ENCODE peak calls at places on chromosomes 7 and 10, in seven cellular contexts. One of them, this sample, is unnamed.

GRCh38 chr10:75475470-75476182 is 44.2 kb downstream of the LRMDA start:
- DNase-seq in cardiac muscle cell: peak; percentile 87
- DNase-seq in stomach: no peak
- DNase-seq in MM.1S: no peak
- DNase-seq in left lung: no peak
- DNase-seq in SK-N-SH: no peak
- DNase-seq in SJCRH30: no peak
- DNase-seq in this sample: no peak

GRCh38 chr7:36967387-36967786 is 243.1 kb upstream of the AOAH start:
- DNase-seq in cardiac muscle cell: peak; percentile 82
- DNase-seq in stomach: peak; percentile 57
- DNase-seq in MM.1S: peak; percentile 29
- DNase-seq in left lung: no peak
- DNase-seq in SK-N-SH: peak; percentile 79
- DNase-seq in SJCRH30: peak; percentile 89
- DNase-seq in this sample: peak; percentile 24

GRCh38 chr7:20894806-20895205 is 108.1 kb upstream of the SP8 start:
- DNase-seq in cardiac muscle cell: no peak
- DNase-seq in stomach: no peak
- DNase-seq in MM.1S: no peak
- DNase-seq in left lung: no peak
- DNase-seq in SK-N-SH: no peak
- DNase-seq in SJCRH30: no peak
- DNase-seq in this sample: no peak

GRCh38 chr10:78260675-78261074 is 227.0 kb downstream of the RPS24 start:
- DNase-seq in cardiac muscle cell: no peak
- DNase-seq in stomach: no peak
- DNase-seq in MM.1S: no peak
- DNase-seq in left lung: no peak
- DNase-seq in SK-N-SH: no peak
- DNase-seq in SJCRH30: no peak
- DNase-seq in this sample: no peak

GRCh38 chr7:55021053-55021452 is 2.2 kb downstream of the EGFR start:
- DNase-seq in cardiac muscle cell: no peak
- DNase-seq in stomach: no peak
- DNase-seq in MM.1S: no peak
- DNase-seq in left lung: no peak
- DNase-seq in SK-N-SH: no peak
- DNase-seq in SJCRH30: no peak
- DNase-seq in this sample: no peak

GRCh38 chr10:31100662-31101061 is 69.0 kb upstream of the ZNF438 start:
- DNase-seq in cardiac muscle cell: no peak
- DNase-seq in stomach: no peak
- DNase-seq in MM.1S: no peak
- DNase-seq in left lung: no peak
- DNase-seq in SK-N-SH: no peak
- DNase-seq in SJCRH30: no peak
- DNase-seq in this sample: no peak

GRCh38 chr7:9391221-9391620 is 957.8 kb downstream of the NXPH1 start:
- DNase-seq in cardiac muscle cell: no peak
- DNase-seq in stomach: no peak
- DNase-seq in MM.1S: no peak
- DNase-seq in left lung: no peak
- DNase-seq in SK-N-SH: no peak
- DNase-seq in SJCRH30: no peak
- DNase-seq in this sample: no peak

GRCh38 chr7:132782777-132783633 is 206.7 kb upstream of the PLXNA4 start:
- DNase-seq in cardiac muscle cell: peak; percentile 19
- DNase-seq in stomach: no peak
- DNase-seq in MM.1S: no peak
- DNase-seq in left lung: no peak
- DNase-seq in SK-N-SH: no peak
- DNase-seq in SJCRH30: no peak
- DNase-seq in this sample: no peak

GRCh38 chr7:48188776-48189520 is 17.7 kb downstream of the ABCA13 start:
- DNase-seq in cardiac muscle cell: peak; percentile 21
- DNase-seq in stomach: no peak
- DNase-seq in MM.1S: no peak
- DNase-seq in left lung: no peak
- DNase-seq in SK-N-SH: no peak
- DNase-seq in SJCRH30: no peak
- DNase-seq in this sample: no peak

GRCh38 chr10:129786216-129786615 is 177.9 kb downstream of the EBF3 start:
- DNase-seq in cardiac muscle cell: no peak
- DNase-seq in stomach: no peak
- DNase-seq in MM.1S: no peak
- DNase-seq in left lung: peak; percentile 48
- DNase-seq in SK-N-SH: no peak
- DNase-seq in SJCRH30: no peak
- DNase-seq in this sample: no peak

GRCh38 chr7:107505997-107506682 is 36.3 kb downstream of the GPR22 start:
- DNase-seq in cardiac muscle cell: peak; percentile 5
- DNase-seq in stomach: peak; percentile 68
- DNase-seq in MM.1S: no peak
- DNase-seq in left lung: no peak
- DNase-seq in SK-N-SH: no peak
- DNase-seq in SJCRH30: peak; percentile 88
- DNase-seq in this sample: peak; percentile 71

GRCh38 chr7:104628017-104628416 is 299.6 kb downstream of the LHFPL3 start:
- DNase-seq in cardiac muscle cell: no peak
- DNase-seq in stomach: no peak
- DNase-seq in MM.1S: no peak
- DNase-seq in left lung: no peak
- DNase-seq in SK-N-SH: peak; percentile 57
- DNase-seq in SJCRH30: no peak
- DNase-seq in this sample: no peak

GRCh38 chr10:8913720-8914119 is 859.2 kb downstream of the GATA3 start:
- DNase-seq in cardiac muscle cell: no peak
- DNase-seq in stomach: no peak
- DNase-seq in MM.1S: no peak
- DNase-seq in left lung: no peak
- DNase-seq in SK-N-SH: no peak
- DNase-seq in SJCRH30: no peak
- DNase-seq in this sample: no peak

GRCh38 chr7:40918701-40919271 is 784.0 kb downstream of the SUGCT start:
- DNase-seq in cardiac muscle cell: peak; percentile 34
- DNase-seq in stomach: no peak
- DNase-seq in MM.1S: no peak
- DNase-seq in left lung: no peak
- DNase-seq in SK-N-SH: no peak
- DNase-seq in SJCRH30: no peak
- DNase-seq in this sample: no peak

GRCh38 chr10:43203491-43204393 is 63.1 kb downstream of the RASGEF1A start:
- DNase-seq in cardiac muscle cell: peak; percentile 19
- DNase-seq in stomach: peak; percentile 24
- DNase-seq in MM.1S: no peak
- DNase-seq in left lung: peak; percentile 88
- DNase-seq in SK-N-SH: peak; percentile 52
- DNase-seq in SJCRH30: no peak
- DNase-seq in this sample: no peak

GRCh38 chr7:28430626-28431025 is 18.3 kb downstream of the CREB5 start:
- DNase-seq in cardiac muscle cell: no peak
- DNase-seq in stomach: no peak
- DNase-seq in MM.1S: no peak
- DNase-seq in left lung: no peak
- DNase-seq in SK-N-SH: no peak
- DNase-seq in SJCRH30: no peak
- DNase-seq in this sample: no peak

GRCh38 chr10:70496341-70497119 is 18.0 kb downstream of the PALD1 start:
- DNase-seq in cardiac muscle cell: no peak
- DNase-seq in stomach: no peak
- DNase-seq in MM.1S: no peak
- DNase-seq in left lung: no peak
- DNase-seq in SK-N-SH: no peak
- DNase-seq in SJCRH30: no peak
- DNase-seq in this sample: no peak

GRCh38 chr7:92809397-92810241 is 26.8 kb downstream of the CDK6 start:
- DNase-seq in cardiac muscle cell: peak; percentile 95
- DNase-seq in stomach: peak; percentile 77
- DNase-seq in MM.1S: peak; percentile 97
- DNase-seq in left lung: no peak
- DNase-seq in SK-N-SH: no peak
- DNase-seq in SJCRH30: peak; percentile 78
- DNase-seq in this sample: peak; percentile 81

GRCh38 chr10:83934062-83934461 is 205.2 kb upstream of the GHITM start:
- DNase-seq in cardiac muscle cell: no peak
- DNase-seq in stomach: no peak
- DNase-seq in MM.1S: no peak
- DNase-seq in left lung: no peak
- DNase-seq in SK-N-SH: no peak
- DNase-seq in SJCRH30: no peak
- DNase-seq in this sample: no peak

GRCh38 chr7:98745722-98746318 is 124.0 kb downstream of the TMEM130 start:
- DNase-seq in cardiac muscle cell: peak; percentile 58
- DNase-seq in stomach: peak; percentile 85
- DNase-seq in MM.1S: peak; percentile 62
- DNase-seq in left lung: peak; percentile 93
- DNase-seq in SK-N-SH: peak; percentile 79
- DNase-seq in SJCRH30: peak; percentile 83
- DNase-seq in this sample: peak; percentile 79

GRCh38 chr7:92133133-92133736 is 1.0 kb downstream of the CYP51A1 start:
- DNase-seq in cardiac muscle cell: peak; percentile 19
- DNase-seq in stomach: no peak
- DNase-seq in MM.1S: no peak
- DNase-seq in left lung: no peak
- DNase-seq in SK-N-SH: no peak
- DNase-seq in SJCRH30: peak; percentile 36
- DNase-seq in this sample: no peak

GRCh38 chr7:128833939-128834310 is 3.7 kb downstream of the FLNC start:
- DNase-seq in cardiac muscle cell: peak; percentile 65
- DNase-seq in stomach: no peak
- DNase-seq in MM.1S: no peak
- DNase-seq in left lung: no peak
- DNase-seq in SK-N-SH: no peak
- DNase-seq in SJCRH30: peak; percentile 39
- DNase-seq in this sample: no peak

GRCh38 chr7:75880242-75880641 is 1.4 kb downstream of the RHBDD2 start:
- DNase-seq in cardiac muscle cell: no peak
- DNase-seq in stomach: no peak
- DNase-seq in MM.1S: no peak
- DNase-seq in left lung: no peak
- DNase-seq in SK-N-SH: no peak
- DNase-seq in SJCRH30: no peak
- DNase-seq in this sample: no peak
- H3K4me1 ChIP-seq in cardiac muscle cell: peaks cover 5% of the 10 kb centered on the region
- H3K4me1 ChIP-seq in stomach: peaks cover 33% of the 10 kb centered on the region
- H3K4me1 ChIP-seq in MM.1S: peaks cover 34% of the 10 kb centered on the region
- H3K4me1 ChIP-seq in left lung: peaks cover 13% of the 10 kb centered on the region
- H3K4me1 ChIP-seq in SK-N-SH: peaks cover 6% of the 10 kb centered on the region
- H3K4me1 ChIP-seq in SJCRH30: peaks cover 10% of the 10 kb centered on the region
- H3K4me1 ChIP-seq in this sample: peaks cover 31% of the 10 kb centered on the region

GRCh38 chr7:155732275-155732674 is 80.0 kb downstream of the SHH start:
- DNase-seq in cardiac muscle cell: no peak
- DNase-seq in stomach: no peak
- DNase-seq in MM.1S: no peak
- DNase-seq in left lung: no peak
- DNase-seq in SK-N-SH: no peak
- DNase-seq in SJCRH30: no peak
- DNase-seq in this sample: no peak
- H3K27ac ChIP-seq in cardiac muscle cell: no peak overlapping the region
- H3K27ac ChIP-seq in stomach: no peak overlapping the region
- H3K27ac ChIP-seq in MM.1S: no peak overlapping the region
- H3K27ac ChIP-seq in left lung: no peak overlapping the region
- H3K27ac ChIP-seq in SK-N-SH: no peak overlapping the region
- H3K27ac ChIP-seq in SJCRH30: no peak overlapping the region
- H3K27ac ChIP-seq in this sample: no peak overlapping the region

GRCh38 chr10:72250666-72251065 is 23.1 kb upstream of the DDIT4 start:
- DNase-seq in cardiac muscle cell: peak; percentile 90
- DNase-seq in stomach: peak; percentile 43
- DNase-seq in MM.1S: peak; percentile 36
- DNase-seq in left lung: no peak
- DNase-seq in SK-N-SH: no peak
- DNase-seq in SJCRH30: peak; percentile 39
- DNase-seq in this sample: peak; percentile 38

GRCh38 chr10:72253002-72253401 is 20.7 kb upstream of the DDIT4 start:
- DNase-seq in cardiac muscle cell: no peak
- DNase-seq in stomach: no peak
- DNase-seq in MM.1S: no peak
- DNase-seq in left lung: no peak
- DNase-seq in SK-N-SH: no peak
- DNase-seq in SJCRH30: peak; percentile 53
- DNase-seq in this sample: no peak

GRCh38 chr10:72248477-72249151 is 25.1 kb upstream of the DDIT4 start:
- DNase-seq in cardiac muscle cell: peak; percentile 84
- DNase-seq in stomach: peak; percentile 87
- DNase-seq in MM.1S: peak; percentile 97
- DNase-seq in left lung: peak; percentile 82
- DNase-seq in SK-N-SH: peak; percentile 35
- DNase-seq in SJCRH30: peak; percentile 77
- DNase-seq in this sample: peak; percentile 90

GRCh38 chr10:72254891-72255568 is 18.7 kb upstream of the DDIT4 start:
- DNase-seq in cardiac muscle cell: peak; percentile 90
- DNase-seq in stomach: peak; percentile 93
- DNase-seq in MM.1S: peak; percentile 66
- DNase-seq in left lung: peak; percentile 86
- DNase-seq in SK-N-SH: peak; percentile 84
- DNase-seq in SJCRH30: peak; percentile 83
- DNase-seq in this sample: peak; percentile 89

GRCh38 chr10:72251635-72252034 is 22.1 kb upstream of the DDIT4 start:
- DNase-seq in cardiac muscle cell: no peak
- DNase-seq in stomach: no peak
- DNase-seq in MM.1S: no peak
- DNase-seq in left lung: no peak
- DNase-seq in SK-N-SH: no peak
- DNase-seq in SJCRH30: no peak
- DNase-seq in this sample: no peak
- H3K4me1 ChIP-seq in cardiac muscle cell: peaks cover 38% of the 10 kb centered on the region
- H3K4me1 ChIP-seq in stomach: peaks cover 100% of the 10 kb centered on the region
- H3K4me1 ChIP-seq in MM.1S: peaks cover 56% of the 10 kb centered on the region
- H3K4me1 ChIP-seq in left lung: peaks cover 41% of the 10 kb centered on the region
- H3K4me1 ChIP-seq in SK-N-SH: peaks cover 3% of the 10 kb centered on the region
- H3K4me1 ChIP-seq in SJCRH30: peaks cover 20% of the 10 kb centered on the region
- H3K4me1 ChIP-seq in this sample: peaks cover 72% of the 10 kb centered on the region

DNA sequence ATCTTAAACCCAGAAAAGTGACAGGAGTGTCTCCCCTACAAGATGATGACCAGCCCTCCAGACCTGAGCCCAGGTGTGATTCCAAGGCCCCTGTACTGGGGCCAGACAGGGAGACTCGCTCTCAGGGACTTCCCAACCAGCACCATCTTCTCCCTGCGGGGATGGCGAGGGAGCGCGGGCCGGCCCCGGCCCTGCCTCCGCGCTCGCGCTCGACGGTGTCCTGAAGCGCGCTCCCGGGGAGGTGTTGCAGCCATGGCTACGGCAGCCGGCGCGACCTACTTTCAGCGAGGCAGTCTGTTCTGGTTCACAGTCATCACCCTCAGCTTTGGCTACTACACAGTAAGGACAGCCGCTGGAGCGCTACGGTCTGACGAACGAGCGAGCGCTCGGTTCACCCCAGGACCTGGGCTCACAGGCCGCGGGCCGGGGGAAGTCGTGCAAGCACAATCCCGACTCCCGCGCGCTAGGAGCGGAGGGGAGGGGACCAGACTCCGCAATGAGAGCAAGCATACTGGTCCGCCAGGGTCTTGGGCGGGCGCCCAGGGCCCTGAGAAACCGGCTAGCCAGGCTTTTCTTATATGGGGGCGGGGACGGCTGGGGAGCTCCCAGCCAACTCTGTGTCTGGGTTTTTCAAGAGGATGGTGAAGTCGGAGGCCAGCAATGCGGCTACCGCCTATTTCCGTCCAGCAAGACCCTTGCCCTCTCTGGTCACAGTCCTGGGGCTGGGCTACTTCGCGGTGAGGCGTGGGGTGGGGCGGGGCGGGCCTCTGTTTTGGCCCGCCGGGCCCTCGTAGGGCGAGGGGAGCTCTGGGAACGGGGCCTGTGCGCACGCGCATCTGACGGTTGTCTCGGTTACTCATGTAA is at the start of gene TMEM254:
- DNase-seq in cardiac muscle cell: peak; percentile 93
- DNase-seq in stomach: peak; percentile 92
- DNase-seq in MM.1S: peak; percentile 90
- DNase-seq in left lung: peak; percentile 95
- DNase-seq in SK-N-SH: peak; percentile 95
- DNase-seq in SJCRH30: peak; percentile 93
- DNase-seq in this sample: peak; percentile 94
- H3K27ac ChIP-seq in cardiac muscle cell: peak within 1 kb of the TSS; percentile 92
- H3K27ac ChIP-seq in stomach: peak within 1 kb of the TSS; percentile 92
- H3K27ac ChIP-seq in MM.1S: peak within 1 kb of the TSS; percentile 91
- H3K27ac ChIP-seq in left lung: peak within 1 kb of the TSS; percentile 98
- H3K27ac ChIP-seq in SK-N-SH: peak within 1 kb of the TSS; percentile 89
- H3K27ac ChIP-seq in SJCRH30: peak within 1 kb of the TSS; percentile 76
- H3K27ac ChIP-seq in this sample: peak within 1 kb of the TSS; percentile 93

This sample was measured in transverse colon.